ENCODE peak calls at places on chromosomes 1 and 21, in eight cellular contexts. E is HCT116, N is sigmoid colon, K is GM12878, D is spleen, L is esophagus muscularis mucosa, C is suprapubic skin, O is K562. Q is an unnamed sample.
A peak's percentile ranks its signal among the peaks of the same experiment; 100 is the strongest.

GRCh38 chr1:170063109-170063826 is 11.2 kb downstream of the KIFAP3 start:
- DNase-seq in E (peak; percentile 65), N (no peak), K (no peak), D (no peak), L (no peak), C (no peak), O (peak; percentile 13), Q (no peak)

GRCh38 chr21:33760641-33761103 is 118.4 kb downstream of the ITSN1 start:
- DNase-seq in E (no peak), N (no peak), K (no peak), D (no peak), L (no peak), C (no peak), O (no peak), Q (no peak)

GRCh38 chr1:201724039-201724759 is 104.8 kb upstream of the IPO9 start:
- DNase-seq in E (no peak), N (no peak), K (no peak), D (peak; percentile 38), L (no peak), C (peak; percentile 67), O (no peak), Q (no peak)

GRCh38 chr1:4227986-4228385 is 327.9 kb upstream of the C1orf174 start:
- DNase-seq in E (peak; percentile 21), N (no peak), K (no peak), D (no peak), L (peak; percentile 78), C (no peak), O (peak; percentile 43), Q (no peak)

GRCh38 chr1:97143236-97143882 is 421.8 kb downstream of the PTBP2 start:
- DNase-seq in E (no peak), N (no peak), K (no peak), D (no peak), L (no peak), C (no peak), O (no peak), Q (no peak)

GRCh38 chr1:15280416-15280815 is 33.4 kb downstream of the FHAD1 start:
- DNase-seq in E (no peak), N (no peak), K (no peak), D (peak; percentile 6), L (no peak), C (peak; percentile 21), O (no peak), Q (no peak)

GRCh38 chr1:113804421-113805255 is 7.6 kb downstream of the RSBN1 start:
- DNase-seq in E (peak; percentile 56), N (no peak), K (no peak), D (no peak), L (no peak), C (no peak), O (peak; percentile 88), Q (no peak)

GRCh38 chr1:29123871-29124365 is at the start of gene TMEM200B:
- DNase-seq in E (no peak), N (no peak), K (no peak), D (no peak), L (no peak), C (no peak), O (no peak), Q (no peak)

GRCh38 chr21:35575280-35575915 is 484.9 kb downstream of the SETD4 start:
- DNase-seq in E (no peak), N (no peak), K (no peak), D (no peak), L (no peak), C (no peak), O (no peak), Q (no peak)

GRCh38 chr1:226406401-226406881 is 1.5 kb downstream of the PARP1 start:
- DNase-seq in E (no peak), N (no peak), K (no peak), D (no peak), L (no peak), C (no peak), O (no peak), Q (no peak)

GRCh38 chr1:35885961-35886558 is 3.1 kb downstream of the AGO1 start:
- DNase-seq in E (no peak), N (no peak), K (no peak), D (no peak), L (no peak), C (no peak), O (peak; percentile 75), Q (no peak)

GRCh38 chr1:150233359-150234308 is 2.3 kb downstream of the ANP32E start:
- DNase-seq in E (no peak), N (no peak), K (no peak), D (no peak), L (peak; percentile 91), C (peak; percentile 77), O (no peak), Q (no peak)

GRCh38 chr1:204025917-204026709 is 46.8 kb upstream of the SOX13 start:
- DNase-seq in E (no peak), N (no peak), K (no peak), D (no peak), L (no peak), C (no peak), O (no peak), Q (no peak)

GRCh38 chr21:34850166-34850695 is 181.4 kb downstream of the CLIC6 start:
- DNase-seq in E (no peak), N (no peak), K (no peak), D (no peak), L (no peak), C (peak; percentile 73), O (no peak), Q (no peak)

GRCh38 chr1:236141447-236142357 is 637 bp upstream of the GPR137B start:
- DNase-seq in E (no peak), N (no peak), K (no peak), D (peak; percentile 82), L (no peak), C (no peak), O (no peak), Q (peak; percentile 51)

GRCh38 chr21:37032877-37033471 is 26.5 kb downstream of the RIPPLY3 start:
- DNase-seq in E (peak; percentile 51), N (peak; percentile 71), K (no peak), D (no peak), L (no peak), C (no peak), O (no peak), Q (no peak)

GRCh38 chr21:44846485-44847260 is 26.8 kb downstream of the PTTG1IP start:
- DNase-seq in E (no peak), N (peak; percentile 89), K (no peak), D (peak; percentile 87), L (peak; percentile 94), C (peak; percentile 89), O (peak; percentile 53), Q (peak; percentile 60)

GRCh38 chr21:44425307-44425894 is 29.9 kb upstream of the LRRC3 start:
- DNase-seq in E (peak; percentile 73), N (peak; percentile 57), K (no peak), D (peak; percentile 77), L (no peak), C (peak; percentile 72), O (no peak), Q (no peak)

GRCh38 chr21:29224006-29224405 is 74.7 kb upstream of the BACH1 start:
- DNase-seq in E (no peak), N (no peak), K (no peak), D (no peak), L (no peak), C (no peak), O (no peak), Q (no peak)

GRCh38 chr1:213279410-213279809 is 228.4 kb downstream of the RPS6KC1 start:
- DNase-seq in E (no peak), N (no peak), K (no peak), D (no peak), L (no peak), C (no peak), O (no peak), Q (no peak)
- H3K4me1 ChIP-seq in E (no peaks in the 10 kb centered on the region), N (no peaks in the 10 kb centered on the region), K (no peaks in the 10 kb centered on the region), D (no peaks in the 10 kb centered on the region), L (no peaks in the 10 kb centered on the region), C (no peaks in the 10 kb centered on the region), O (no peaks in the 10 kb centered on the region), Q (no peaks in the 10 kb centered on the region)

GRCh38 chr1:247112479-247112781 is 8.3 kb upstream of the ZNF669 start:
- DNase-seq in E (no peak), N (no peak), K (no peak), D (no peak), L (no peak), C (no peak), O (no peak), Q (no peak)
- TF ChIP-seq POLR2AphosphoS5 in E (no peak), N (no peak), K (no peak), D (no peak), L (no peak), C (no peak), O (no peak), Q (no peak)

GRCh38 chr1:10027027-10027426 is 5.7 kb upstream of the UBE4B start:
- DNase-seq in E (no peak), N (no peak), K (no peak), D (no peak), L (no peak), C (no peak), O (no peak), Q (no peak)

GRCh38 chr1:10032287-10032589 is 520 bp upstream of the UBE4B start:
- DNase-seq in E (no peak), N (no peak), K (no peak), D (no peak), L (no peak), C (no peak), O (no peak), Q (no peak)

GRCh38 chr1:10031461-10031860 is 1.3 kb upstream of the UBE4B start:
- DNase-seq in E (no peak), N (no peak), K (no peak), D (no peak), L (no peak), C (no peak), O (no peak), Q (no peak)

GRCh38 chr1:10033359-10033845 is 644 bp downstream of the UBE4B start:
- DNase-seq in E (peak; percentile 21), N (peak; percentile 62), K (no peak), D (no peak), L (peak; percentile 92), C (no peak), O (no peak), Q (no peak)

DNA sequence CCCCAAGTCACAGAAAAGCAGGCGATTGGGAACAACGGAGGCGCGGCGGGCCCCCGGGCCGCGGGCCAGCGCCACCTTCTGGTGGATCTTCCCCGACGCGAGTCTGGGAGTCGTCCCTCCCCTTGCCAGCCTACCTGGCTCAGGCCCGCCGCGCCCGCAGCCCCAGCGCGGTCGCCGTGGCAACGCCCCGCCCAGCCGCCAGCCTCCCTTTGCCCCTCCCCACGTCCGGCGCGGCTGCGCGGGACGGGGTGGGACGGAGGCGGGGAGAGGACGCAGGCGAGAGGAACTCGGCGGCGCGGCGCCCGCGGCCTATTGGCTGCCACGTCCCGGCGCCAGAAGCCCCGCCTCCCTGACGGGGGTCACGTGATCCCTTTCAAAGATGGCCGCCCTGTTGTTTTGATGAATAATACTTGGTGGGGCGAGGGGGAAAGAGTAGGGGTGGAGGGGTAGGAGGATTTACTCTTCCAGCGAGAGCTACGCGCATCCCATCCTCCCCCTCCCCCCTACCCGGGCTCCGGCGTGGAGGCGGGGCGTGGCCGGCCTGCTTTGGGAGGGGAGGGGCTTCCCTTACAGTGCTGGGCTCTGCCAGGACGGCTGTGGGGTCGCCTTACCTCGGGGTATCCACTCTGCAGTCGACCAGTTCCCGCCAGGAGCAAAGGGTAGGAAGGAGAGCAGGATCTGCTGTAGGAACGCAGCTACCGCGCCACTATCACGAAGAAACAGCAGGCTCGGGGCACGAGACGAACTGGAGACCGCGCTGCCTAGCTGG is at the start of gene UBE4B:
- DNase-seq in E (peak; percentile 93), N (peak; percentile 98), K (peak; percentile 83), D (peak; percentile 100), L (peak; percentile 100), C (peak; percentile 99), O (peak; percentile 99), Q (peak; percentile 99)
- TF ChIP-seq POLR2A in E (peak; percentile 46), N (no peak), K (peak; percentile 62), D (no peak), L (no peak), C (no peak), O (peak; percentile 89), Q (no peak)

GRCh38 chr1:2213576-2214505 is 14.3 kb upstream of the SKI start:
- DNase-seq in E (no peak), N (peak; percentile 96), K (no peak), D (peak; percentile 78), L (no peak), C (peak; percentile 90), O (no peak), Q (no peak)
- H3K4me1 ChIP-seq in E (peaks cover 24% of the 10 kb centered on the region), N (peaks cover 36% of the 10 kb centered on the region), K (no peaks in the 10 kb centered on the region), D (peaks cover 75% of the 10 kb centered on the region), L (peaks cover 62% of the 10 kb centered on the region), C (peaks cover 60% of the 10 kb centered on the region), O (peaks cover 68% of the 10 kb centered on the region), Q (peaks cover 53% of the 10 kb centered on the region)